ENCODE peak calls at places on chromosomes 3 and 15, in six cellular contexts. U is IMR-90, V is stomach, T is GM12878, C is ovary, M is sigmoid colon. W is an unnamed sample.

GRCh38 chr15:89017370-89018066 is 70.7 kb upstream of the ABHD2 start:
- DNase-seq in V (peak), C (peak), U (peak), M (peak), T (peak), W (peak)

GRCh38 chr3:169811606-169812123 is 1.0 kb upstream of the LRRIQ4 start:
- DNase-seq in M (no peak), T (no peak), V (no peak), U (peak), C (no peak), W (no peak)

GRCh38 chr3:137770066-137770805 is 6.1 kb downstream of the SOX14 start:
- DNase-seq in U (no peak), T (no peak), C (no peak), M (no peak), V (no peak), W (no peak)

GRCh38 chr3:149042766-149043386 is 43.5 kb downstream of the HLTF start:
- DNase-seq in M (no peak), U (peak), T (peak), C (no peak), V (no peak), W (no peak)

GRCh38 chr3:149009732-149010131 is 18.4 kb downstream of the GYG1 start:
- DNase-seq in T (no peak), C (no peak), V (no peak), U (peak), M (no peak), W (no peak)

GRCh38 chr3:37892917-37893595 is 31.4 kb downstream of the CTDSPL start:
- DNase-seq in C (no peak), V (no peak), U (peak), M (peak), T (no peak), W (peak)

GRCh38 chr15:39860200-39860599 is 59.9 kb downstream of the GPR176 start:
- DNase-seq in U (peak), V (no peak), M (no peak), C (no peak), T (no peak), W (no peak)

GRCh38 chr3:49512791-49513355 is 41.4 kb upstream of the BSN start:
- DNase-seq in C (no peak), T (no peak), U (no peak), V (no peak), M (no peak), W (no peak)

GRCh38 chr15:100234158-100235029 is 107.4 kb downstream of the ADAMTS17 start:
- DNase-seq in M (no peak), U (no peak), T (no peak), C (peak), V (no peak), W (no peak)

GRCh38 chr3:169699536-169700050 is 36.1 kb upstream of the MECOM start:
- DNase-seq in C (peak), V (no peak), U (peak), T (no peak), M (peak), W (peak)

GRCh38 chr15:85667491-85668424 is 127.0 kb downstream of the KLHL25 start:
- DNase-seq in T (no peak), C (no peak), U (peak), M (no peak), V (no peak), W (no peak)

GRCh38 chr15:34056921-34057320 is 17.9 kb upstream of the AVEN start:
- DNase-seq in V (no peak), M (no peak), T (no peak), C (no peak), U (no peak), W (no peak)

GRCh38 chr3:49357466-49358216 is 512 bp downstream of the GPX1 start:
- DNase-seq in V (peak), T (no peak), U (peak), C (peak), M (peak), W (peak)

GRCh38 chr3:29186131-29186599 is 94.7 kb upstream of the RBMS3 start:
- DNase-seq in T (no peak), C (no peak), U (peak), M (no peak), V (no peak), W (no peak)

GRCh38 chr3:64344721-64345207 is 119.5 kb upstream of the PRICKLE2 start:
- DNase-seq in C (no peak), T (no peak), U (peak), M (peak), V (no peak), W (no peak)

GRCh38 chr3:33385423-33385822 is 54.8 kb downstream of the UBP1 start:
- DNase-seq in U (peak), C (no peak), T (no peak), M (no peak), V (no peak), W (no peak)

GRCh38 chr3:133124511-133124910 is 86.3 kb downstream of the TMEM108 start:
- DNase-seq in M (no peak), V (peak), C (no peak), T (no peak), U (no peak), W (no peak)

GRCh38 chr3:41247055-41247454 is 47.8 kb downstream of the CTNNB1 start:
- DNase-seq in M (no peak), T (no peak), V (no peak), U (no peak), C (no peak), W (no peak)

GRCh38 chr3:155202626-155203025 is 90.9 kb downstream of the STRIT1 start:
- DNase-seq in U (peak), V (no peak), T (no peak), C (no peak), M (no peak), W (no peak)

GRCh38 chr3:134374791-134375541 is 719 bp upstream of the AMOTL2 start:
- DNase-seq in V (peak), C (peak), T (no peak), M (peak), U (no peak), W (peak)

GRCh38 chr3:166837535-166837934 is 542.6 kb downstream of the ZBBX start:
- DNase-seq in C (no peak), M (no peak), T (no peak), U (no peak), V (no peak), W (no peak)

GRCh38 chr3:152269423-152270144 is 855 bp downstream of the MBNL1 start:
- DNase-seq in C (peak), U (peak), T (no peak), M (peak), V (peak), W (no peak)

GRCh38 chr3:192422321-192422997 is 304.9 kb downstream of the FGF12 start:
- DNase-seq in U (no peak), V (no peak), C (no peak), M (no peak), T (no peak), W (no peak)

GRCh38 chr15:80977627-80978036 is 12.0 kb downstream of the MESD start:
- DNase-seq in M (peak), V (peak), U (no peak), T (no peak), C (no peak), W (no peak)

GRCh38 chr3:112774293-112774926 is 72.3 kb downstream of the CD200R1L start:
- DNase-seq in V (no peak), C (no peak), U (peak), T (no peak), M (no peak), W (no peak)

GRCh38 chr3:195909645-195910498 is 1.5 kb upstream of the TNK2 start:
- DNase-seq in M (peak), C (peak), V (peak), U (peak), T (no peak), W (peak)

GRCh38 chr3:73512095-73512494 is 112.6 kb downstream of the PDZRN3 start:
- DNase-seq in T (no peak), C (no peak), V (no peak), M (no peak), U (peak), W (no peak)

GRCh38 chr3:106071306-106071705 is 202.5 kb upstream of the CBLB start:
- DNase-seq in C (no peak), V (no peak), T (no peak), U (no peak), M (no peak), W (no peak)

GRCh38 chr3:58999779-59000170 is 50.0 kb downstream of the CFAP20DC start:
- DNase-seq in C (no peak), T (no peak), M (no peak), U (peak), V (no peak), W (no peak)

GRCh38 chr3:123678108-123678511 is 93.3 kb upstream of the HACD2 start:
- DNase-seq in C (no peak), U (peak), M (no peak), V (no peak), T (no peak), W (no peak)

GRCh38 chr3:186108106-186108940 is 566 bp downstream of the ETV5 start:
- DNase-seq in C (peak), T (no peak), M (peak), V (no peak), U (peak), W (peak)

GRCh38 chr3:107999215-107999775 is 91.5 kb downstream of the CD47 start:
- DNase-seq in C (no peak), M (no peak), V (peak), T (no peak), U (no peak), W (no peak)

GRCh38 chr3:186953011-186953487 is 22.7 kb downstream of the ST6GAL1 start:
- DNase-seq in U (peak), T (no peak), M (no peak), V (no peak), C (no peak), W (no peak)

GRCh38 chr3:122435950-122436349 is 20.1 kb upstream of the WDR5B start:
- DNase-seq in U (no peak), T (no peak), C (no peak), V (no peak), M (no peak), W (no peak)

GRCh38 chr3:10015476-10015904 is 10.7 kb upstream of the FANCD2 start:
- DNase-seq in M (peak), U (peak), C (peak), T (no peak), V (peak), W (no peak)

GRCh38 chr3:5055352-5056004 is 66.6 kb upstream of the ARL8B start:
- DNase-seq in M (peak), T (no peak), U (no peak), V (no peak), C (no peak), W (no peak)

GRCh38 chr15:62051166-62051565 is 9.1 kb downstream of the VPS13C start:
- DNase-seq in C (no peak), U (no peak), M (no peak), T (no peak), V (no peak), W (no peak)

GRCh38 chr15:62047278-62047847 is 12.9 kb downstream of the VPS13C start:
- DNase-seq in C (no peak), V (no peak), M (no peak), U (no peak), T (no peak), W (no peak)

GRCh38 chr15:62050118-62050517 is 10.1 kb downstream of the VPS13C start:
- DNase-seq in C (no peak), V (no peak), M (no peak), T (no peak), U (no peak), W (no peak)

DNA sequence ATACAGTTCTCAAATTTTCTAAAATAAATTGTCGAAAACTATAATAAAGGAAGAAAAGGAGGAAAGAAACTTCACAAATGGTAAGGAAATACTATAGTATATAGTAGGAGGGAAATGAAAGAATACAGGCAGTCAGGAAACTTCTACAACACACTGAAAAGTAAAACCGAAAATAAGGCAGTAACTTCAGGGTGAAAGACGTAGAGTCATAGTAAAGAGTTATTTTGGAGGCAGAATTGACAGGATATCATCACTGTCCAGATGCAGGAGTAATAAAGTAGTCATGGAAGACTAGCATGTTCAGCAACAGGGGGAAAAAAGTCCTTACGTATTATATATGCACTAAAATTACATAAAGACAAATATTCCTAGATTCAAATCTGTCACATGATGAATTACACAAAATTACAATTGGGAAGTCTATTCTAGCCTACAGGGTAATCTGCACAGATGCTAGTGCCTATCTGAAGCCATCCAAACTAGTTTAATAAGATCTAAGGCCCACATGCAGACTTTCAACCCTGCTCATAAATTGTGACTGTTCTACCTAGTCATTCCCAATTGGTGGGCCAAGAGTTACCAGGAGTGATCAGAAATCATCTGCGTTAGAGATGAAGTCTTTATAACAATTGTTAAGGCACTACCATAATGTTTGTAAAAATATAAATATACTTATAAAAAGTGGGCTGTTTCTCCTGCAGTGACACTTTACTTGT is 14.0 kb downstream of the VPS13C start:
- DNase-seq in C (no peak), U (no peak), M (no peak), T (no peak), V (no peak), W (no peak)
- TF ChIP-seq POLR2A in C (no peak), U (no peak), M (no peak), T (no peak), V (no peak), W (no peak)

GRCh38 chr3:45001738-45002137 is 24.4 kb upstream of the CLEC3B start:
- DNase-seq in C (no peak), U (no peak), T (no peak), M (no peak), V (no peak), W (no peak)
- TF ChIP-seq CTCF in C (no peak), U (no peak), T (no peak), M (no peak), V (no peak), W (no peak)

DNA sequence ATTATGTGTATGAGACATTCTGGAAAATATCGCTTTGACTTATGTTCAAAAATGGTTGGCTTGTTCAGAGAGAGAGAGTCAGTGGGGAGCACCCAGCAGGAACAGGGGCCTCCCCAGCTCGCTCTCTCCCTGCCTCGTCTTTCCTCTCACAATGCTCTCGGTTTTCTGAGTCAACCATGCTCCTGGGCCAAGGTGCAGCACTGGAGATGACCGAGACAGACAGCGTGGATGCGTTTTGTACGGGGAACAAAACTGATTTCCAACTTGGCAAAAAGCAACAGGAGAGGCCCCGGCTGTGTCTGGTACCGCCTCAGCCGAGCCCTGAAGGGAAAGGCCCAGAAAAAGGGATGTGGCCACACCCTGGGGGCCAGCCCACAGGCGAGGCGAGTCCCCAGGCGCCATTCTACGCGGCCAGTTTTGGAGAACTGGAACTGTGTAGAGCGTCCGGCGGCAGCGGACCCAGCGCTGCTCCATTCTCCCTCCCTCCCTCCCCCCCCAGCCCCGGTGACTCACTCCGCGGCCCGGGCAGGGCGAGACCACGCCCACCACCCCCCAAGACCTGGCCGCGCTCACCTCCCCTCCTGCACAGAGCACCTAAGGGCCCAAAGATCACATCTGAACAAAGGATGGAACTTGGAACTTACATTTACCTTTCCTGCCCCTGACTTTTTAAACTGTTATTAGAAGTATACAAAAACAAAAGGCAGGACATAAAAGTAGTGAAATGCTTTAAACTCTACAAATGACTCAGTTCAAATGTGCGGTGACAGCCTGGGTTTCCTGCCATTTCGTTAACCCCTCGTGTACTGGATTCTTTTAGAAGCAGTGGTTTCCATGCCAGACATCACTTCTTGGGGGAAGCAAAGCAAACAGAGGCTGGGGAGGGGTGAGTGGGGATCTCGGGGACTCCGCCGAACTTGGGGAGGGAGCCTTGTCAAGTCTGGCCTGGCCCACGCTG is 12.7 kb downstream of the ATP10A start:
- DNase-seq in U (peak), T (peak), C (peak), V (peak), M (peak), W (peak)
- H3K4me3 ChIP-seq in U (peak), T (peak), C (peak), V (peak), M (peak), W (no peak)

GRCh38 chr15:76313731-76314130 is 2.5 kb upstream of the ETFA start:
- DNase-seq in U (no peak), M (no peak), V (no peak), T (no peak), C (no peak), W (no peak)

GRCh38 chr15:76312540-76313174 is 1.4 kb upstream of the ETFA start:
- DNase-seq in U (peak), T (no peak), M (no peak), C (no peak), V (no peak), W (no peak)

GRCh38 chr15:76309561-76310330 is 1.5 kb downstream of the ETFA start:
- DNase-seq in T (no peak), U (no peak), M (no peak), C (no peak), V (no peak), W (no peak)

GRCh38 chr15:76310470-76311070 is 699 bp downstream of the ETFA start:
- DNase-seq in U (no peak), T (no peak), C (no peak), V (no peak), M (no peak), W (no peak)

GRCh38 chr15:76311071-76311956 is at the start of gene ETFA:
- DNase-seq in U (peak), M (peak), T (peak), V (peak), C (peak), W (peak)
- TF ChIP-seq POLR2A in U (peak), M (peak), T (peak), V (peak), C (peak), W (peak)

GRCh38 chr15:75202251-75203016 is 752 bp downstream of the C15orf39 start:
- DNase-seq in V (peak), U (peak), C (peak), T (no peak), M (peak), W (peak)
- TF ChIP-seq CTCF in V (peak), U (no peak), C (peak), T (no peak), M (peak), W (peak)

DNA sequence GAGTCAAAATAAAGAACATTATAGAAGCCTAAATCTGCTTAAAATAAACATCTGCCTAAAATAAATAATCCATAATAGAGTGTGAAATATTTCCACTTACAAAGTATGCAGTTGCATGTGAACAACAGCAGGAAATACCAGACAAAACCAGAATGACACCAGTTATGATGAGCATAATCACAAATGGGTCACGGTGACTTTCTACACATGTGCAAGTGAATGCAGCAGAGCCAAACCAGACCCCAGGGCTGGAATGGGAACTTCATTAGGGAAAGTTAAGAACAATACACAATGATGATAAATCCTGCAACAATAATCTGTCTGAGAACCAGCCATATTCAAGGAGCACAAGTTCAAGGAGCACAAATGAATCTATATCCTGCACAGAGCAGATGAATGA is 615.5 kb downstream of the ROBO2 start:
- DNase-seq in C (no peak), V (no peak), M (no peak), U (no peak), T (no peak), W (no peak)
- H3K4me3 ChIP-seq in C (no peak), V (no peak), M (no peak), U (no peak), T (no peak), W (no peak)